ENCODE peak calls at places on chromosomes 11 and 22, in nine cellular contexts. D is AML-193, M is HTR-8/SVneo, O is astrocyte, A is uterus, X is omental fat pad, V is lower leg skin, G is CMK, K is T-cell. S is an unnamed sample.

GRCh38 chr11:129643031-129643721 is 172.5 kb upstream of the TMEM45B start:
- DNase-seq in K (no peak), X (no peak), V (no peak), M (peak), D (no peak), O (peak), G (no peak), A (no peak), S (no peak)

GRCh38 chr11:7894251-7894650 is 36.8 kb downstream of the OR10A6 start:
- DNase-seq in V (no peak), X (no peak), G (no peak), D (no peak), O (no peak), K (no peak), A (no peak), M (no peak), S (no peak)

GRCh38 chr22:49011379-49011768 is 816.3 kb downstream of the BRD1 start:
- DNase-seq in G (no peak), V (peak), D (no peak), M (no peak), O (no peak), A (no peak), K (no peak), X (no peak), S (no peak)

GRCh38 chr11:73223998-73224730 is 6.1 kb downstream of the P2RY2 start:
- DNase-seq in A (peak), X (no peak), M (no peak), K (no peak), G (no peak), O (no peak), V (no peak), D (no peak), S (no peak)

GRCh38 chr11:17528906-17529813 is 15.1 kb downstream of the USH1C start:
- DNase-seq in D (no peak), K (no peak), X (no peak), O (no peak), G (no peak), A (no peak), M (no peak), V (no peak), S (no peak)

GRCh38 chr22:23762866-23763578 is at the start of gene C22orf15:
- DNase-seq in G (no peak), M (no peak), O (no peak), D (no peak), A (no peak), X (no peak), K (no peak), V (no peak), S (no peak)

GRCh38 chr11:46855167-46855566 is 9.1 kb upstream of the CKAP5 start:
- DNase-seq in O (peak), K (no peak), A (no peak), D (no peak), V (no peak), M (no peak), G (no peak), X (no peak), S (no peak)

GRCh38 chr11:123185326-123185725 is 9.7 kb downstream of the CLMP start:
- DNase-seq in O (no peak), X (no peak), A (no peak), V (peak), G (no peak), D (no peak), K (no peak), M (no peak), S (no peak)

GRCh38 chr22:24305260-24305692 is 34.6 kb downstream of the SPECC1L start:
- DNase-seq in M (no peak), O (peak), A (no peak), X (no peak), D (peak), K (no peak), V (no peak), G (peak), S (peak)

GRCh38 chr22:40703174-40703573 is 23.9 kb downstream of the MCHR1 start:
- DNase-seq in D (no peak), G (no peak), O (no peak), M (no peak), V (no peak), X (no peak), K (no peak), A (no peak), S (no peak)

GRCh38 chr11:76086713-76087635 is 119.3 kb downstream of the WNT11 start:
- DNase-seq in D (no peak), M (no peak), G (no peak), O (peak), X (no peak), A (no peak), V (no peak), K (no peak), S (no peak)

GRCh38 chr11:44733877-44734276 is 7.1 kb downstream of the TSPAN18 start:
- DNase-seq in A (no peak), G (no peak), M (no peak), X (no peak), D (no peak), K (no peak), O (no peak), V (no peak), S (no peak)

GRCh38 chr11:36249271-36249670 is 40.0 kb downstream of the COMMD9 start:
- DNase-seq in V (no peak), X (no peak), A (no peak), K (no peak), G (no peak), D (no peak), O (peak), M (peak), S (no peak)

GRCh38 chr11:74018331-74019005 is 9.6 kb upstream of the UCP3 start:
- DNase-seq in A (peak), G (no peak), X (peak), K (no peak), M (no peak), D (no peak), V (peak), O (peak), S (no peak)

GRCh38 chr22:47515384-47516125 is 753.1 kb downstream of the TBC1D22A start:
- DNase-seq in K (no peak), M (no peak), V (no peak), A (no peak), O (no peak), X (no peak), G (no peak), D (no peak), S (no peak)

GRCh38 chr11:35681181-35681767 is 18.7 kb downstream of the TRIM44 start:
- DNase-seq in D (no peak), M (no peak), G (no peak), V (no peak), A (no peak), X (no peak), O (no peak), K (no peak), S (no peak)

S was measured in KG1.